ENCODE peak calls at places on chromosome 21, in eight cellular contexts. W, M, S, T, N, V, Q and U are unnamed samples.
A peak's percentile ranks its signal among the peaks of the same experiment; 100 is the strongest.

GRCh38 chr21:38325216-38325615 is 68.4 kb downstream of the KCNJ15 start:
- DNase-seq in W (no peak), M (no peak), S (no peak), T (no peak), N (no peak), V (no peak), Q (no peak), U (no peak)

GRCh38 chr21:32308696-32309095 is 10.0 kb downstream of the MRAP start:
- DNase-seq in W (no peak), M (no peak), S (no peak), T (no peak), N (no peak), V (no peak), Q (no peak), U (no peak)

GRCh38 chr21:27476696-27477095 is 509.8 kb upstream of the ADAMTS5 start:
- DNase-seq in W (no peak), M (no peak), S (no peak), T (no peak), N (no peak), V (peak; percentile 23), Q (no peak), U (no peak)

GRCh38 chr21:16775056-16775455 is 737.8 kb upstream of the CXADR start:
- DNase-seq in W (peak; percentile 32), M (no peak), S (no peak), T (no peak), N (no peak), V (no peak), Q (no peak), U (no peak)

GRCh38 chr21:35062016-35062415 is 12.9 kb upstream of the RUNX1 start:
- DNase-seq in W (no peak), M (no peak), S (no peak), T (no peak), N (no peak), V (no peak), Q (no peak), U (no peak)

GRCh38 chr21:38499296-38499695 is 1.0 kb upstream of the ERG start:
- DNase-seq in W (no peak), M (no peak), S (no peak), T (no peak), N (no peak), V (no peak), Q (no peak), U (no peak)

GRCh38 chr21:34945288-34945687 is 103.8 kb downstream of the RUNX1 start:
- DNase-seq in W (no peak), M (no peak), S (no peak), T (no peak), N (no peak), V (no peak), Q (no peak), U (no peak)

GRCh38 chr21:38680401-38680800 is 125.3 kb upstream of the ETS2 start:
- DNase-seq in W (no peak), M (no peak), S (no peak), T (no peak), N (no peak), V (no peak), Q (no peak), U (no peak)

GRCh38 chr21:46110499-46111192 is 12.7 kb downstream of the COL6A2 start:
- DNase-seq in W (peak; percentile 41), M (no peak), S (no peak), T (no peak), N (peak; percentile 12), V (peak; percentile 73), Q (no peak), U (no peak)

GRCh38 chr21:42102063-42102462 is 30.9 kb downstream of the UMODL1 start:
- DNase-seq in W (no peak), M (no peak), S (no peak), T (no peak), N (no peak), V (no peak), Q (no peak), U (no peak)

GRCh38 chr21:45039309-45040113 is 34.9 kb upstream of the ADARB1 start:
- DNase-seq in W (no peak), M (no peak), S (no peak), T (no peak), N (no peak), V (peak; percentile 29), Q (no peak), U (no peak)

GRCh38 chr21:44583800-44584147 is 3.4 kb upstream of the KRTAP10-5 start:
- DNase-seq in W (no peak), M (no peak), S (no peak), T (no peak), N (no peak), V (no peak), Q (no peak), U (no peak)

GRCh38 chr21:19998450-19998849 is 999.8 kb upstream of the NCAM2 start:
- DNase-seq in W (no peak), M (no peak), S (no peak), T (no peak), N (no peak), V (no peak), Q (no peak), U (no peak)

GRCh38 chr21:17782051-17782450 is 37.1 kb downstream of the C21orf91 start:
- DNase-seq in W (peak; percentile 5), M (no peak), S (no peak), T (no peak), N (no peak), V (no peak), Q (no peak), U (no peak)

GRCh38 chr21:18529253-18529652 is 125.7 kb upstream of the TMPRSS15 start:
- DNase-seq in W (no peak), M (peak; percentile 8), S (no peak), T (no peak), N (no peak), V (no peak), Q (no peak), U (no peak)

GRCh38 chr21:31284797-31285397 is 59.2 kb downstream of the TIAM1 start:
- DNase-seq in W (no peak), M (no peak), S (peak; percentile 58), T (no peak), N (no peak), V (no peak), Q (no peak), U (no peak)

GRCh38 chr21:32572574-32573420 is 12.5 kb downstream of the TCP10L start:
- DNase-seq in W (no peak), M (no peak), S (no peak), T (peak; percentile 71), N (peak; percentile 41), V (no peak), Q (no peak), U (no peak)

GRCh38 chr21:17753736-17754135 is 65.4 kb downstream of the C21orf91 start:
- DNase-seq in W (no peak), M (no peak), S (no peak), T (no peak), N (no peak), V (no peak), Q (no peak), U (no peak)

GRCh38 chr21:45886610-45887026 is 95.0 kb upstream of the COL6A1 start:
- DNase-seq in W (no peak), M (no peak), S (no peak), T (no peak), N (no peak), V (no peak), Q (no peak), U (no peak)

GRCh38 chr21:44874497-44875331 is 1.2 kb upstream of the PTTG1IP start:
- DNase-seq in W (peak; percentile 63), M (no peak), S (no peak), T (no peak), N (no peak), V (no peak), Q (no peak), U (peak; percentile 25)

GRCh38 chr21:31509108-31510017 is 150.1 kb upstream of the SOD1 start:
- DNase-seq in W (peak; percentile 84), M (no peak), S (peak; percentile 67), T (peak; percentile 18), N (peak; percentile 83), V (no peak), Q (peak; percentile 56), U (peak; percentile 14)

GRCh38 chr21:31576428-31576827 is 83.1 kb upstream of the SOD1 start:
- DNase-seq in W (no peak), M (no peak), S (no peak), T (no peak), N (no peak), V (no peak), Q (no peak), U (no peak)

DNA sequence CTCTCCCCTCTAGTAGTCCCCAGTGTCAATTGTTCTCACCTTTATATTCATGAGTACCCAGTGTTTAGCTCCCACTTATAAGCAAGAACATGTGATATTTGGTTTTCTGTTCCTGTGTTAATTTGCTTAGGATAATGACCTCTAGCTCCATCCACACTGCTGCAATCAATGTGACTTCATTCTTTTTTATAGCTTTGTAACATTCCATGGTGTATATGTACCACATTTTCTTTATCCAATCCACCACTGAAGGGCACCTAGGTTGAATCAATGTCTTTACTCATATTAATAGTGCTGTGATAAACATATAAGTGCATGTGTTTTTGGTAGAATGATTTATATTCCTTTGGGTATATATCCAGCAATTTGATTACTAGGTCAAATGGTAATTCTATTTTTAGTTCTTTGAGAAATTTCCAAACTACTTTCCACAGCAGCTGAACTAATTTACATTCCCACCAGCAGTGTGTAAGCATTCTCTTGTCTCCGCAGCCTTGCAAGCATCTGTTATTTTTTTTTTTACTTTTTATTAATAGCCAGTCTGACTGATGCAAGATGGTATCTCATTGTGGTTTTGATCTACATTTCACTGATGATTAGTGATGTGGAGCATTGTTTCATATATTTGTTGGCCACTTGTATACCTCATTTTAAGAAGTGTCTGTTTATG is 277.7 kb downstream of the LTN1 start:
- DNase-seq in W (no peak), M (no peak), S (no peak), T (no peak), N (no peak), V (no peak), Q (no peak), U (no peak)
- TF ChIP-seq CTCF in W (no peak), M (no peak), S (no peak), T (no peak), N (no peak), V (no peak), Q (no peak), U (no peak)

GRCh38 chr21:33587792-33588484 is 546 bp downstream of the DONSON start:
- DNase-seq in W (peak; percentile 57), M (no peak), S (no peak), T (no peak), N (peak; percentile 57), V (no peak), Q (peak; percentile 23), U (no peak)
- TF ChIP-seq REST in W (no peak), M (no peak), S (no peak), T (no peak), N (no peak), V (no peak), Q (no peak), U (no peak)

GRCh38 chr21:30257773-30258172 is 25.0 kb downstream of the KRTAP24-1 start:
- DNase-seq in W (peak; percentile 92), M (no peak), S (no peak), T (no peak), N (peak; percentile 27), V (peak; percentile 10), Q (peak; percentile 12), U (no peak)
- TF ChIP-seq CTCF in W (peak; percentile 72), M (peak; percentile 21), S (no peak), T (no peak), N (peak; percentile 41), V (peak; percentile 47), Q (no peak), U (no peak)

GRCh38 chr21:25273945-25274344 is 333.3 kb downstream of the MRPL39 start:
- DNase-seq in W (no peak), M (no peak), S (no peak), T (no peak), N (no peak), V (no peak), Q (no peak), U (no peak)
- TF ChIP-seq REST in W (no peak), M (no peak), S (no peak), T (no peak), N (no peak), V (no peak), Q (no peak), U (no peak)